ENCODE peak calls at places on chromosomes 12 and 14, in eight cellular contexts. V, Q, X, A, E, Z, F and J are unnamed samples.

GRCh38 chr12:47088021-47088944 is 8.5 kb upstream of the AMIGO2 start:
- ATAC-seq in E (no peak), Z (no peak), V (no peak), F (peak; percentile 84), A (no peak), X (peak; percentile 57), Q (no peak), J (no peak)

GRCh38 chr12:79451988-79452387 is 238.8 kb downstream of the PAWR start:
- ATAC-seq in V (peak; percentile 89), Q (no peak), F (peak; percentile 92), X (peak; percentile 80), A (no peak), E (no peak), Z (no peak), J (no peak)

GRCh38 chr12:110355080-110355479 is 48.4 kb downstream of the ANAPC7 start:
- ATAC-seq in Z (peak; percentile 68), F (peak; percentile 40), Q (peak; percentile 71), A (peak; percentile 31), V (no peak), E (peak; percentile 55), X (peak; percentile 36), J (peak; percentile 65)

GRCh38 chr12:86230516-86231146 is 25.6 kb downstream of the MGAT4C start:
- ATAC-seq in Q (no peak), F (no peak), X (no peak), V (no peak), E (no peak), A (no peak), Z (no peak), J (no peak)

GRCh38 chr12:110858848-110859247 is 12.1 kb downstream of the CCDC63 start:
- ATAC-seq in F (no peak), Z (no peak), Q (no peak), A (no peak), X (no peak), V (no peak), E (no peak), J (no peak)

GRCh38 chr14:90062852-90063539 is 1.2 kb downstream of the KCNK13 start:
- ATAC-seq in F (no peak), Z (no peak), V (no peak), A (no peak), E (no peak), X (no peak), Q (no peak), J (no peak)

GRCh38 chr12:6278439-6279255 is 31.8 kb upstream of the PLEKHG6 start:
- ATAC-seq in A (peak; percentile 94), Z (peak; percentile 93), F (peak; percentile 88), E (peak; percentile 97), V (peak; percentile 95), X (peak; percentile 94), Q (peak; percentile 98), J (peak; percentile 91)

GRCh38 chr14:93219103-93219726 is 12.2 kb downstream of the UBR7 start:
- ATAC-seq in E (peak; percentile 87), X (no peak), F (peak; percentile 83), A (peak; percentile 84), Q (peak; percentile 65), V (peak; percentile 64), Z (peak; percentile 83), J (peak; percentile 77)

GRCh38 chr14:67573268-67574010 is 26.6 kb downstream of the PIGH start:
- ATAC-seq in E (no peak), X (no peak), A (no peak), Z (no peak), V (no peak), F (no peak), Q (no peak), J (no peak)

GRCh38 chr12:49294086-49294803 is 702 bp upstream of the PRPH start:
- ATAC-seq in F (no peak), E (no peak), Q (no peak), Z (no peak), V (no peak), X (no peak), A (no peak), J (no peak)

GRCh38 chr14:91111443-91111842 is 2.4 kb upstream of the DGLUCY start:
- ATAC-seq in Z (no peak), Q (no peak), X (no peak), E (no peak), A (no peak), V (no peak), F (no peak), J (no peak)

GRCh38 chr14:45728448-45729225 is 475.6 kb upstream of the MIS18BP1 start:
- ATAC-seq in F (no peak), Z (no peak), E (no peak), Q (no peak), X (no peak), V (no peak), A (no peak), J (no peak)

GRCh38 chr12:14928946-14929345 is 9.4 kb downstream of the ERP27 start:
- ATAC-seq in F (peak; percentile 89), E (no peak), Q (no peak), Z (no peak), V (no peak), A (no peak), X (peak; percentile 48), J (no peak)